ENCODE peak calls at places on chromosomes 16 and 17, in five cellular contexts. E is endothelial cell of umbilical vein, P is H1, B is HepG2, T is K562. X is an unnamed sample.
A peak's percentile ranks its signal among the peaks of the same experiment; 100 is the strongest.

GRCh38 chr16:69130461-69130860 is 1.9 kb downstream of the CHTF8 start:
- DNase-seq in E (no peak), P (no peak), B (no peak), T (no peak), X (no peak)

GRCh38 chr17:58268774-58269556 is 11.8 kb downstream of the MPO start:
- DNase-seq in E (no peak), P (no peak), B (no peak), T (no peak), X (no peak)

GRCh38 chr16:88870608-88871348 is 4.3 kb upstream of the PABPN1L start:
- DNase-seq in E (no peak), P (no peak), B (no peak), T (peak; percentile 56), X (no peak)

GRCh38 chr16:10314811-10315210 is 71.0 kb upstream of the ATF7IP2 start:
- DNase-seq in E (no peak), P (no peak), B (peak; percentile 65), T (no peak), X (no peak)

GRCh38 chr16:81780350-81780749 is 1.3 kb downstream of the PLCG2 start:
- DNase-seq in E (no peak), P (no peak), B (no peak), T (no peak), X (no peak)

GRCh38 chr16:54407596-54407995 is 121.0 kb upstream of the IRX3 start:
- DNase-seq in E (no peak), P (no peak), B (no peak), T (no peak), X (no peak)

GRCh38 chr17:10618202-10618635 is 38.9 kb downstream of the MYH3 start:
- DNase-seq in E (peak; percentile 46), P (peak; percentile 51), B (peak; percentile 70), T (peak; percentile 57), X (peak; percentile 85)

GRCh38 chr17:48990882-48991357 is 6.3 kb upstream of the IGF2BP1 start:
- DNase-seq in E (no peak), P (no peak), B (no peak), T (peak; percentile 41), X (no peak)

GRCh38 chr17:66098040-66098439 is 93.9 kb downstream of the CEP112 start:
- DNase-seq in E (no peak), P (no peak), B (no peak), T (no peak), X (no peak)

GRCh38 chr16:75351183-75351582 is 82.1 kb downstream of the CFDP1 start:
- DNase-seq in E (peak; percentile 92), P (no peak), B (no peak), T (no peak), X (no peak)

GRCh38 chr17:79691931-79692330 is 38.8 kb upstream of the ENPP7 start:
- DNase-seq in E (no peak), P (no peak), B (no peak), T (no peak), X (no peak)

GRCh38 chr16:29745853-29746345 is at the start of gene C16orf54:
- DNase-seq in E (no peak), P (no peak), B (no peak), T (no peak), X (no peak)

GRCh38 chr16:84532299-84532724 is 27.9 kb upstream of the MEAK7 start:
- DNase-seq in E (peak; percentile 93), P (peak; percentile 87), B (peak; percentile 56), T (no peak), X (peak; percentile 62)

DNA sequence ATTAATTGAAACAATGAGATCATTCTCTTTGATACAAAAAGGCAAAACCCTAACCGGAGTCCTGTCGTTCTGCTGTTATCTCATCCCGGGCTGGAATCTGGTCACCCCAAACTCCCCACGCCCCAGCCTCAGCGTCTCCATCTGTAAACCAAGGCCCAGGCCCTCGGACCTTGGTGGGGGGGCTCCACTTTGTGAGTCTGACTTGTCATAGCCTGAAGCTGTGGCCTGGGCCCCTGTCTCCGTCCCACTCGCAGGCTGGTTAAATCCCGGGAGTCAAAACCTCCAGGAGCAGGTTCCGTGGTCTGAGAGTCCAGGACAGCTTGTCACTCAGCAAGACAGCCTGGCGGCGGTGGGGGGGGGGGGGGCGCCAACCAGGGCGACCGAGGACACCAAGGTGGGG is 50.0 kb downstream of the SLC7A5 start:
- DNase-seq in E (no peak), P (no peak), B (no peak), T (no peak), X (no peak)
- TF ChIP-seq POLR2A in E (no peak), P (no peak), B (no peak), T (no peak), X (no peak)

GRCh38 chr16:56421976-56422669 is 3.2 kb downstream of the AMFR start:
- DNase-seq in E (no peak), P (no peak), B (peak; percentile 62), T (peak; percentile 18), X (no peak)
- H3K4me2 ChIP-seq in E (no peak overlapping the region), P (peak overlapping the region; percentile 85), B (peak overlapping the region; percentile 89), T (peak overlapping the region; percentile 75), X (peak overlapping the region; percentile 82)

DNA sequence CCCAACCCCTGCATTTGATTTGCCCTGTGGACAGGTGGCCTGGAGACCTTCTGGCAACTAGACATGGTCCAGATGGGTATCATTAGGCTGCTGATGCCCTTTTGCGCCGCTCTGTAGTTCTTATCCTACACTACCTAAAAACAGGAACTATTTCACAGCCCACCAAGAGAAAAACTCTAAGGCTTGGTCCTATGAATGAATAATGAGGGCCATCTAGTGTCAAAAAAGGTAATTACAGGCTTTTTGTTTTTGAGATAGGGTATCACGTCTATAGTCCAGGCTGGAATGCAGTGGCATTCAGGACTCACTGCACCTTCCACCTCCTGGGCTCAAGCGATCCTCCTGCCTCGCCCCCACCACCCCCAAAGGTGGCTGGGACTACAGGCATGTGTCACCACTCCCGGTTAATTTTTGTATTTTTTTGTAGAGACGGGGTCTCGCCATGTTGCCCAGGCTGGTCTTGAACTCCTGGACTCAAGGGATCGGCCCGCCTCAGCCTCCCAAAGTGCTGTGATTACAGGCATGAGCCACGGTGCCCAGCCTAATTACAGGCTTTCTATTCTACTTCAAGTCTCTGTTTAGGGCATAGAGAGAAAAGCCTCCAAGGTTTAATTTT is 20.9 kb downstream of the COIL start:
- DNase-seq in E (peak; percentile 77), P (no peak), B (peak; percentile 72), T (peak; percentile 42), X (peak; percentile 63)
- TF ChIP-seq JUN in E (no peak), P (no peak), B (no peak), T (no peak), X (no peak)

GRCh38 chr16:234468-235305 is at the start of gene FAM234A:
- DNase-seq in E (peak; percentile 88), P (peak; percentile 68), B (peak; percentile 87), T (peak; percentile 93), X (peak; percentile 91)
- TF ChIP-seq POLR2A in E (peak; percentile 97), P (peak; percentile 95), B (peak; percentile 81), T (peak; percentile 84), X (peak; percentile 74)

GRCh38 chr16:70429888-70430666 is 8.8 kb downstream of the ST3GAL2 start:
- DNase-seq in E (no peak), P (no peak), B (no peak), T (peak; percentile 4), X (no peak)
- H3K4me2 ChIP-seq in E (peak overlapping the region; percentile 49), P (peak overlapping the region; percentile 44), B (peak overlapping the region; percentile 65), T (peak overlapping the region; percentile 81), X (peak overlapping the region; percentile 81)

GRCh38 chr16:64090327-64090726 is 1031.5 kb downstream of the CDH11 start:
- DNase-seq in E (no peak), P (no peak), B (no peak), T (no peak), X (no peak)

GRCh38 chr16:64089697-64090096 is 1032.2 kb downstream of the CDH11 start:
- DNase-seq in E (peak; percentile 55), P (no peak), B (peak; percentile 50), T (no peak), X (peak; percentile 11)

GRCh38 chr16:64094992-64095579 is 1026.8 kb downstream of the CDH11 start:
- DNase-seq in E (no peak), P (no peak), B (no peak), T (no peak), X (no peak)

GRCh38 chr16:64094170-64094960 is 1027.5 kb downstream of the CDH11 start:
- DNase-seq in E (no peak), P (no peak), B (no peak), T (no peak), X (no peak)

DNA sequence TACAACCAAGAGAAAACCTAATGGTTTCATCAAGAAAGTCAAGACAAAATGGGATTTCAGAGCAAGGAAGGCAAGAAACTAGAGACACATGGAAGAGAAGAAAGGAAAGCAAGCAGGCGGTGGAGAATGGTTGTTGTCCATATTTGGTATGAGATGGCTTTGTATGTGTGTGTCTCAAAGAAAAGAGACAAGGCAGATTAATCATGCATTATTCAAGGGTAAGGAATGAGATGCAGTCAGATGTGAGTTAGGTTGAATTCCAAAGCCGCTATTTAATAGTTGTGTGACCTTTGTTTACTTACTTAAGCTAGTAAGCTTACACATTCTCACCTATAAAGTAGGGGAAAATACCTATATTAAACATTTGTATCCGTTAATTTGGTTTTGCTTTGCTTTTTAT is 1029.6 kb downstream of the CDH11 start:
- DNase-seq in E (no peak), P (no peak), B (no peak), T (no peak), X (peak; percentile 0)
- TF ChIP-seq JUN in E (no peak), P (no peak), B (no peak), T (no peak), X (no peak)

X was measured in A549.